ENCODE peak calls at places on chromosome 17, in six cellular contexts. K is HuH-7.5; J is stimulated activated CD8-positive, alpha-beta memory T cell treated with anti-CD3 and anti-CD28 coated beads, Interleukin-12 subunit alpha, Interleukin-12 subunit beta, amount 100 ng/mL, for 4 hours; B is bronchial epithelial cell; X is adrenal gland; G is GM23248. M is an unnamed sample.

GRCh38 chr17:13337864-13338371 is 263.8 kb downstream of the HS3ST3A1 start:
- DNase-seq in G (peak; percentile 84), B (peak; percentile 57), X (peak; percentile 28), J (no peak), K (no peak), M (no peak)

GRCh38 chr17:62681939-62682381 is 54.5 kb downstream of the MRC2 start:
- DNase-seq in G (no peak), X (no peak), B (no peak), K (no peak), J (no peak), M (no peak)

GRCh38 chr17:13909901-13910519 is 159.3 kb upstream of the COX10 start:
- DNase-seq in K (no peak), B (no peak), J (no peak), G (no peak), X (no peak), M (no peak)

GRCh38 chr17:79990704-79991103 is 45.0 kb downstream of the TBC1D16 start:
- DNase-seq in X (no peak), K (no peak), G (no peak), J (no peak), B (no peak), M (no peak)

GRCh38 chr17:66220079-66220835 is 9.0 kb downstream of the APOH start:
- DNase-seq in X (no peak), G (no peak), B (no peak), K (no peak), J (no peak), M (no peak)

GRCh38 chr17:82230627-82231311 is 1.9 kb downstream of the SLC16A3 start:
- DNase-seq in X (peak; percentile 80), B (peak; percentile 30), G (peak; percentile 95), K (peak; percentile 92), J (peak; percentile 51), M (peak; percentile 85)

GRCh38 chr17:50691550-50692447 is 15.9 kb downstream of the ANKRD40 start:
- DNase-seq in K (no peak), G (peak; percentile 49), B (no peak), X (no peak), J (no peak), M (no peak)

GRCh38 chr17:57418463-57419246 is 162.3 kb downstream of the MSI2 start:
- DNase-seq in J (no peak), B (no peak), K (no peak), X (no peak), G (no peak), M (no peak)

GRCh38 chr17:13352747-13353415 is 248.8 kb downstream of the HS3ST3A1 start:
- DNase-seq in B (peak; percentile 23), J (no peak), K (no peak), G (no peak), X (no peak), M (no peak)

GRCh38 chr17:13306310-13306962 is 288.6 kb upstream of the ELAC2 start:
- DNase-seq in G (peak; percentile 89), J (no peak), B (peak; percentile 23), X (no peak), K (peak; percentile 19), M (no peak)

GRCh38 chr17:49551221-49552069 is 24.2 kb upstream of the NXPH3 start:
- DNase-seq in X (no peak), J (no peak), K (no peak), B (no peak), G (no peak), M (no peak)

M was measured in B cell.